ENCODE peak calls at places on chromosomes 6 and 20, in six cellular contexts. One of them, this sample, is unnamed.

GRCh38 chr20:16469395-16469905 is 103.8 kb downstream of the KIF16B start:
- DNase-seq in HepG2: no peak
- DNase-seq in A549: no peak
- DNase-seq in endothelial cell of umbilical vein: no peak
- DNase-seq in K562: no peak
- DNase-seq in GM12878: no peak
- DNase-seq in this sample: no peak

GRCh38 chr6:133131621-133132020 is 109.5 kb upstream of the EYA4 start:
- DNase-seq in HepG2: no peak
- DNase-seq in A549: no peak
- DNase-seq in endothelial cell of umbilical vein: no peak
- DNase-seq in K562: no peak
- DNase-seq in GM12878: no peak
- DNase-seq in this sample: no peak

GRCh38 chr6:16338577-16339262 is 100.3 kb downstream of the GMPR start:
- DNase-seq in HepG2: no peak
- DNase-seq in A549: peak
- DNase-seq in endothelial cell of umbilical vein: peak
- DNase-seq in K562: peak
- DNase-seq in GM12878: no peak
- DNase-seq in this sample: no peak

GRCh38 chr6:111098597-111098996 is 11.3 kb downstream of the SLC16A10 start:
- DNase-seq in HepG2: peak
- DNase-seq in A549: no peak
- DNase-seq in endothelial cell of umbilical vein: no peak
- DNase-seq in K562: no peak
- DNase-seq in GM12878: no peak
- DNase-seq in this sample: no peak

GRCh38 chr20:58909585-58909984 is 57.1 kb downstream of the GNAS start:
- DNase-seq in HepG2: no peak
- DNase-seq in A549: no peak
- DNase-seq in endothelial cell of umbilical vein: no peak
- DNase-seq in K562: no peak
- DNase-seq in GM12878: no peak
- DNase-seq in this sample: no peak

GRCh38 chr20:37160683-37161082 is 18.4 kb upstream of the RPN2 start:
- DNase-seq in HepG2: no peak
- DNase-seq in A549: no peak
- DNase-seq in endothelial cell of umbilical vein: no peak
- DNase-seq in K562: peak
- DNase-seq in GM12878: no peak
- DNase-seq in this sample: no peak

GRCh38 chr6:80608881-80609280 is 502.4 kb downstream of the BCKDHB start:
- DNase-seq in HepG2: no peak
- DNase-seq in A549: no peak
- DNase-seq in endothelial cell of umbilical vein: no peak
- DNase-seq in K562: no peak
- DNase-seq in GM12878: no peak
- DNase-seq in this sample: no peak

GRCh38 chr20:433300-433975 is 25.3 kb downstream of the RBCK1 start:
- DNase-seq in HepG2: no peak
- DNase-seq in A549: no peak
- DNase-seq in endothelial cell of umbilical vein: no peak
- DNase-seq in K562: no peak
- DNase-seq in GM12878: peak
- DNase-seq in this sample: no peak

GRCh38 chr6:168314948-168315347 is 4.6 kb downstream of the DACT2 start:
- DNase-seq in HepG2: no peak
- DNase-seq in A549: peak
- DNase-seq in endothelial cell of umbilical vein: no peak
- DNase-seq in K562: no peak
- DNase-seq in GM12878: no peak
- DNase-seq in this sample: no peak

GRCh38 chr20:17928633-17929311 is 39.8 kb downstream of the SNX5 start:
- DNase-seq in HepG2: no peak
- DNase-seq in A549: no peak
- DNase-seq in endothelial cell of umbilical vein: no peak
- DNase-seq in K562: no peak
- DNase-seq in GM12878: no peak
- DNase-seq in this sample: no peak

GRCh38 chr6:133447924-133448323 is 206.8 kb downstream of the EYA4 start:
- DNase-seq in HepG2: no peak
- DNase-seq in A549: no peak
- DNase-seq in endothelial cell of umbilical vein: no peak
- DNase-seq in K562: no peak
- DNase-seq in GM12878: no peak
- DNase-seq in this sample: peak

GRCh38 chr6:170292778-170293164 is 1.9 kb upstream of the DLL1 start:
- DNase-seq in HepG2: no peak
- DNase-seq in A549: peak
- DNase-seq in endothelial cell of umbilical vein: no peak
- DNase-seq in K562: peak
- DNase-seq in GM12878: no peak
- DNase-seq in this sample: peak

GRCh38 chr20:32037929-32038328 is 14.1 kb upstream of the HCK start:
- DNase-seq in HepG2: no peak
- DNase-seq in A549: peak
- DNase-seq in endothelial cell of umbilical vein: no peak
- DNase-seq in K562: no peak
- DNase-seq in GM12878: no peak
- DNase-seq in this sample: peak

GRCh38 chr6:134175532-134176282 is 123.3 kb upstream of the SLC2A12 start:
- DNase-seq in HepG2: peak
- DNase-seq in A549: peak
- DNase-seq in endothelial cell of umbilical vein: peak
- DNase-seq in K562: peak
- DNase-seq in GM12878: no peak
- DNase-seq in this sample: peak

GRCh38 chr20:63500902-63501817 is 2.3 kb upstream of the EEF1A2 start:
- DNase-seq in HepG2: no peak
- DNase-seq in A549: no peak
- DNase-seq in endothelial cell of umbilical vein: no peak
- DNase-seq in K562: no peak
- DNase-seq in GM12878: no peak
- DNase-seq in this sample: no peak

GRCh38 chr20:38418509-38419204 is 16.5 kb downstream of the SNHG17 start:
- DNase-seq in HepG2: no peak
- DNase-seq in A549: no peak
- DNase-seq in endothelial cell of umbilical vein: peak
- DNase-seq in K562: peak
- DNase-seq in GM12878: no peak
- DNase-seq in this sample: no peak

GRCh38 chr6:156854466-156855161 is 77.4 kb downstream of the ARID1B start:
- DNase-seq in HepG2: no peak
- DNase-seq in A549: no peak
- DNase-seq in endothelial cell of umbilical vein: no peak
- DNase-seq in K562: peak
- DNase-seq in GM12878: no peak
- DNase-seq in this sample: no peak

GRCh38 chr6:79250107-79250514 is 15.6 kb upstream of the HMGN3 start:
- DNase-seq in HepG2: peak
- DNase-seq in A549: no peak
- DNase-seq in endothelial cell of umbilical vein: no peak
- DNase-seq in K562: no peak
- DNase-seq in GM12878: peak
- DNase-seq in this sample: peak

GRCh38 chr6:51915098-51915497 is 172.3 kb downstream of the PKHD1 start:
- DNase-seq in HepG2: no peak
- DNase-seq in A549: no peak
- DNase-seq in endothelial cell of umbilical vein: no peak
- DNase-seq in K562: no peak
- DNase-seq in GM12878: no peak
- DNase-seq in this sample: no peak

GRCh38 chr6:4575724-4576123 is 200.5 kb upstream of the CDYL start:
- DNase-seq in HepG2: no peak
- DNase-seq in A549: no peak
- DNase-seq in endothelial cell of umbilical vein: no peak
- DNase-seq in K562: no peak
- DNase-seq in GM12878: no peak
- DNase-seq in this sample: no peak

GRCh38 chr6:45607818-45608217 is 230.1 kb upstream of the SUPT3H start:
- DNase-seq in HepG2: no peak
- DNase-seq in A549: no peak
- DNase-seq in endothelial cell of umbilical vein: no peak
- DNase-seq in K562: no peak
- DNase-seq in GM12878: no peak
- DNase-seq in this sample: peak

GRCh38 chr6:50819906-50820589 is 1.4 kb downstream of the TFAP2B start:
- DNase-seq in HepG2: no peak
- DNase-seq in A549: no peak
- DNase-seq in endothelial cell of umbilical vein: no peak
- DNase-seq in K562: no peak
- DNase-seq in GM12878: no peak
- DNase-seq in this sample: no peak

GRCh38 chr20:53444386-53444785 is 149.3 kb downstream of the ZNF217 start:
- DNase-seq in HepG2: no peak
- DNase-seq in A549: no peak
- DNase-seq in endothelial cell of umbilical vein: no peak
- DNase-seq in K562: no peak
- DNase-seq in GM12878: no peak
- DNase-seq in this sample: no peak

DNA sequence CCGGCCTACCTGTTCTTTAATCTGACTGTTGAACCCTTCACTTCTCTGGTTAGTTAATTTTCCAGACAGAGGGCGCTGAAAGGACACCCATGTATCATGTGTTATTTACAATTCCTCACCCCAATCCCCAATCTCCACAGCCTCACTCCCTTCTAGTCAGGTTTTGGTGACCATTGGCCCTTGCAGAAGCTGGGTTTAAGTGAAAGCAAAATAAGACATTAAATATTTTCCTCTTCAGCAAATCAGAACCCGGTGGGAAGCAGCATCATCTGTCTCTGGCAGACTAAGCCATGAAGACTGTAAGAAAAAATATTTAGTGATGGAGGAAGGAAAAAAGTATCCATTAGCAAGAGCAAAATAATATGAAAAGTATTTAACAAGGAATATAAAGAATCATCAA is 9.4 kb upstream of the HLA-DQA1 start:
- DNase-seq in HepG2: no peak
- DNase-seq in A549: no peak
- DNase-seq in endothelial cell of umbilical vein: no peak
- DNase-seq in K562: no peak
- DNase-seq in GM12878: peak
- DNase-seq in this sample: no peak
- TF ChIP-seq POLR2A in HepG2: no peak
- TF ChIP-seq POLR2A in A549: no peak
- TF ChIP-seq POLR2A in endothelial cell of umbilical vein: no peak
- TF ChIP-seq POLR2A in K562: no peak
- TF ChIP-seq POLR2A in GM12878: no peak
- TF ChIP-seq POLR2A in this sample: no peak

GRCh38 chr6:33116881-33117711 is 41.3 kb downstream of the HLA-DPB1 start:
- DNase-seq in HepG2: no peak
- DNase-seq in A549: no peak
- DNase-seq in endothelial cell of umbilical vein: no peak
- DNase-seq in K562: no peak
- DNase-seq in GM12878: no peak
- DNase-seq in this sample: no peak
- TF ChIP-seq MAX in HepG2: no peak
- TF ChIP-seq MAX in A549: no peak
- TF ChIP-seq MAX in endothelial cell of umbilical vein: no peak
- TF ChIP-seq MAX in K562: no peak
- TF ChIP-seq MAX in GM12878: no peak
- TF ChIP-seq MAX in this sample: no peak

GRCh38 chr6:83592770-83593394 is 80.5 kb downstream of the PRSS35 start:
- DNase-seq in HepG2: peak
- DNase-seq in A549: peak
- DNase-seq in endothelial cell of umbilical vein: peak
- DNase-seq in K562: peak
- DNase-seq in GM12878: peak
- DNase-seq in this sample: peak
- TF ChIP-seq MYC in HepG2: no peak
- TF ChIP-seq MYC in A549: no peak
- TF ChIP-seq MYC in endothelial cell of umbilical vein: no peak
- TF ChIP-seq MYC in K562: no peak
- TF ChIP-seq MYC in GM12878: no peak
- TF ChIP-seq MYC in this sample: no peak

GRCh38 chr6:24720131-24720603 is 1.2 kb upstream of the C6orf62 start:
- DNase-seq in HepG2: peak
- DNase-seq in A549: peak
- DNase-seq in endothelial cell of umbilical vein: peak
- DNase-seq in K562: peak
- DNase-seq in GM12878: no peak
- DNase-seq in this sample: peak

GRCh38 chr6:24721461-24722215 is 2.7 kb upstream of the C6orf62 start:
- DNase-seq in HepG2: no peak
- DNase-seq in A549: no peak
- DNase-seq in endothelial cell of umbilical vein: no peak
- DNase-seq in K562: no peak
- DNase-seq in GM12878: no peak
- DNase-seq in this sample: no peak

GRCh38 chr6:24718449-24719124 is 367 bp downstream of the C6orf62 start:
- DNase-seq in HepG2: no peak
- DNase-seq in A549: no peak
- DNase-seq in endothelial cell of umbilical vein: peak
- DNase-seq in K562: no peak
- DNase-seq in GM12878: no peak
- DNase-seq in this sample: peak

GRCh38 chr6:24719125-24719931 is at the start of gene C6orf62:
- DNase-seq in HepG2: no peak
- DNase-seq in A549: no peak
- DNase-seq in endothelial cell of umbilical vein: peak
- DNase-seq in K562: peak
- DNase-seq in GM12878: peak
- DNase-seq in this sample: peak

DNA sequence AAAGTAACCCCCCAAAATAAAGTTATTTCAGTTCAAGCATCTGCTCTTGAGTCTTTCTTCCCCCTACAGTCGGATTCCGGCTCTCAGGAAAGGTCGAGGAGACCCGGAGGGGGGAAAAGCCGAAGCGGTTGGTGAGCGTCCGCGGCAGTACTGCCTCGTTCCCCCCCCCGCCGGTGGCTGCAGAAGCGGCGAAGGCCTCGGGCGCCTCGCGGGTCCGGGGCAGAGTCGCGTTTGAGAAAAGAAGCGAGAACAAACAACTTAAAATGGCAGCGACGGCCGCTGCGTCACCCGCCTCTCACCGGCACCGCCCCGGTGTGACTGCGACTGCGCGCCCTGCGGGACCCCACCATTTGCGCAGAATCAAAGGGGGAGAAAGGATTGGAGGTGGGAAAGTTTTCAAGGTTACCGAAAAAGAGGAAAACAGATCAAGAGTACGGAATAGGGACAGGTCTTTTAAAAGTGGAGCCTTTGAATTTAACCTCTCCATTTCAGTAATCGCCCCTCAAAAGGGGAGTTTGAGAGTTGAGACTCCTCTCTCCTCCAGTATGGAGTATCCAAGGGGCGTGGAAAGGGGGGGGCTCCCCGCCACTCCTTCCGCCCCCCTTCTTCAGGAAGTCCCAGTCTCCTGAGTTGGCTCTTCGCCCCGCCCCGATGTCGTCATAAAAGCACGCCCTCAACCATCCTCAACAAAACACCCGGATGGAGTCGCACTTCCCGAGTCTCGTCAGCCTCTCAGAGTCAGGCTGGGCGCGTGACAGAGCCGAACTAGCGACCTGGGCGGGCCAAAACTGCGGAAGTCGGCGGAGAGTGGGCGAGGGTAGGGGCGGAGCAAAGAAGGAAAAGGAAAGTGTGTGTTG is 1.9 kb upstream of the C6orf62 start:
- DNase-seq in HepG2: peak
- DNase-seq in A549: peak
- DNase-seq in endothelial cell of umbilical vein: peak
- DNase-seq in K562: peak
- DNase-seq in GM12878: peak
- DNase-seq in this sample: peak
- TF ChIP-seq POLR2A in HepG2: peak
- TF ChIP-seq POLR2A in A549: peak
- TF ChIP-seq POLR2A in endothelial cell of umbilical vein: peak
- TF ChIP-seq POLR2A in K562: peak
- TF ChIP-seq POLR2A in GM12878: peak
- TF ChIP-seq POLR2A in this sample: peak

GRCh38 chr6:159989882-159990480 is 21.1 kb downstream of the IGF2R start:
- DNase-seq in HepG2: no peak
- DNase-seq in A549: no peak
- DNase-seq in endothelial cell of umbilical vein: no peak
- DNase-seq in K562: peak
- DNase-seq in GM12878: no peak
- DNase-seq in this sample: peak
- TF ChIP-seq MAX in HepG2: no peak
- TF ChIP-seq MAX in A549: no peak
- TF ChIP-seq MAX in endothelial cell of umbilical vein: no peak
- TF ChIP-seq MAX in K562: no peak
- TF ChIP-seq MAX in GM12878: no peak
- TF ChIP-seq MAX in this sample: no peak

This sample was measured in NB4.